ENCODE peak calls at places on chromosomes 6 and 20, in ten cellular contexts. One of them, this sample, is unnamed.

GRCh38 chr20:1299522-1299921 is 29.4 kb downstream of the SDCBP2 start:
- DNase-seq in fibroblast of gingiva: no peak
- DNase-seq in RPMI8226: peak; percentile 54
- DNase-seq in HuH-7.5: no peak
- DNase-seq in Calu3: peak; percentile 40
- DNase-seq in prostate gland: no peak
- DNase-seq in heart right ventricle: no peak
- DNase-seq in stimulated activated CD4-positive, alpha-beta T cell treated with anti-CD3 and anti-CD28 coated beads, Interleukin-4, amount 100 ng/mL, for 24 hours: peak; percentile 50
- DNase-seq in left lobe of liver: no peak
- DNase-seq in T-cell: peak; percentile 19
- DNase-seq in this sample: no peak

GRCh38 chr6:134146268-134147032 is 94.0 kb upstream of the SLC2A12 start:
- DNase-seq in HuH-7.5: no peak
- DNase-seq in T-cell: no peak
- DNase-seq in prostate gland: no peak
- DNase-seq in left lobe of liver: no peak
- DNase-seq in Calu3: no peak
- DNase-seq in RPMI8226: no peak
- DNase-seq in fibroblast of gingiva: peak; percentile 51
- DNase-seq in heart right ventricle: no peak
- DNase-seq in stimulated activated CD4-positive, alpha-beta T cell treated with anti-CD3 and anti-CD28 coated beads, Interleukin-4, amount 100 ng/mL, for 24 hours: no peak
- DNase-seq in this sample: no peak

GRCh38 chr6:38612386-38612965 is 27.3 kb downstream of the BTBD9 start:
- DNase-seq in prostate gland: no peak
- DNase-seq in RPMI8226: no peak
- DNase-seq in left lobe of liver: no peak
- DNase-seq in fibroblast of gingiva: peak; percentile 77
- DNase-seq in stimulated activated CD4-positive, alpha-beta T cell treated with anti-CD3 and anti-CD28 coated beads, Interleukin-4, amount 100 ng/mL, for 24 hours: no peak
- DNase-seq in T-cell: no peak
- DNase-seq in HuH-7.5: no peak
- DNase-seq in Calu3: no peak
- DNase-seq in heart right ventricle: no peak
- DNase-seq in this sample: no peak

GRCh38 chr6:45049188-45049843 is 278.8 kb upstream of the RUNX2 start:
- DNase-seq in heart right ventricle: no peak
- DNase-seq in T-cell: no peak
- DNase-seq in Calu3: no peak
- DNase-seq in HuH-7.5: no peak
- DNase-seq in left lobe of liver: no peak
- DNase-seq in RPMI8226: no peak
- DNase-seq in fibroblast of gingiva: no peak
- DNase-seq in prostate gland: no peak
- DNase-seq in stimulated activated CD4-positive, alpha-beta T cell treated with anti-CD3 and anti-CD28 coated beads, Interleukin-4, amount 100 ng/mL, for 24 hours: no peak
- DNase-seq in this sample: no peak

GRCh38 chr20:59977086-59977485 is 18.9 kb downstream of the CDH26 start:
- DNase-seq in Calu3: no peak
- DNase-seq in heart right ventricle: no peak
- DNase-seq in prostate gland: no peak
- DNase-seq in RPMI8226: no peak
- DNase-seq in T-cell: no peak
- DNase-seq in fibroblast of gingiva: no peak
- DNase-seq in left lobe of liver: no peak
- DNase-seq in stimulated activated CD4-positive, alpha-beta T cell treated with anti-CD3 and anti-CD28 coated beads, Interleukin-4, amount 100 ng/mL, for 24 hours: no peak
- DNase-seq in HuH-7.5: no peak
- DNase-seq in this sample: no peak

GRCh38 chr6:3001146-3001772 is 1.6 kb downstream of the NQO2 start:
- DNase-seq in prostate gland: no peak
- DNase-seq in heart right ventricle: no peak
- DNase-seq in Calu3: no peak
- DNase-seq in stimulated activated CD4-positive, alpha-beta T cell treated with anti-CD3 and anti-CD28 coated beads, Interleukin-4, amount 100 ng/mL, for 24 hours: no peak
- DNase-seq in left lobe of liver: peak; percentile 65
- DNase-seq in fibroblast of gingiva: no peak
- DNase-seq in RPMI8226: no peak
- DNase-seq in T-cell: no peak
- DNase-seq in HuH-7.5: no peak
- DNase-seq in this sample: no peak

GRCh38 chr20:36786663-36787062 is 13.1 kb upstream of the DSN1 start:
- DNase-seq in left lobe of liver: no peak
- DNase-seq in T-cell: no peak
- DNase-seq in stimulated activated CD4-positive, alpha-beta T cell treated with anti-CD3 and anti-CD28 coated beads, Interleukin-4, amount 100 ng/mL, for 24 hours: no peak
- DNase-seq in prostate gland: no peak
- DNase-seq in RPMI8226: no peak
- DNase-seq in HuH-7.5: no peak
- DNase-seq in fibroblast of gingiva: no peak
- DNase-seq in heart right ventricle: no peak
- DNase-seq in Calu3: no peak
- DNase-seq in this sample: no peak

GRCh38 chr20:45100563-45101245 is at the start of gene KCNS1:
- DNase-seq in left lobe of liver: no peak
- DNase-seq in RPMI8226: peak; percentile 16
- DNase-seq in stimulated activated CD4-positive, alpha-beta T cell treated with anti-CD3 and anti-CD28 coated beads, Interleukin-4, amount 100 ng/mL, for 24 hours: no peak
- DNase-seq in fibroblast of gingiva: no peak
- DNase-seq in T-cell: no peak
- DNase-seq in HuH-7.5: peak; percentile 90
- DNase-seq in prostate gland: no peak
- DNase-seq in heart right ventricle: no peak
- DNase-seq in Calu3: peak; percentile 93
- DNase-seq in this sample: no peak

GRCh38 chr6:105994522-105995402 is 91.4 kb upstream of the PRDM1 start:
- DNase-seq in fibroblast of gingiva: peak; percentile 79
- DNase-seq in stimulated activated CD4-positive, alpha-beta T cell treated with anti-CD3 and anti-CD28 coated beads, Interleukin-4, amount 100 ng/mL, for 24 hours: peak; percentile 54
- DNase-seq in RPMI8226: peak; percentile 58
- DNase-seq in HuH-7.5: no peak
- DNase-seq in Calu3: peak; percentile 34
- DNase-seq in prostate gland: peak; percentile 33
- DNase-seq in T-cell: peak; percentile 46
- DNase-seq in left lobe of liver: no peak
- DNase-seq in heart right ventricle: peak; percentile 56
- DNase-seq in this sample: peak; percentile 79

GRCh38 chr6:80469977-80470376 is 363.5 kb downstream of the BCKDHB start:
- DNase-seq in fibroblast of gingiva: no peak
- DNase-seq in left lobe of liver: no peak
- DNase-seq in stimulated activated CD4-positive, alpha-beta T cell treated with anti-CD3 and anti-CD28 coated beads, Interleukin-4, amount 100 ng/mL, for 24 hours: no peak
- DNase-seq in Calu3: no peak
- DNase-seq in T-cell: no peak
- DNase-seq in heart right ventricle: no peak
- DNase-seq in RPMI8226: no peak
- DNase-seq in prostate gland: no peak
- DNase-seq in HuH-7.5: no peak
- DNase-seq in this sample: no peak

GRCh38 chr20:38214871-38215788 is 45.4 kb downstream of the KIAA1755 start:
- DNase-seq in stimulated activated CD4-positive, alpha-beta T cell treated with anti-CD3 and anti-CD28 coated beads, Interleukin-4, amount 100 ng/mL, for 24 hours: no peak
- DNase-seq in Calu3: no peak
- DNase-seq in fibroblast of gingiva: no peak
- DNase-seq in HuH-7.5: no peak
- DNase-seq in prostate gland: no peak
- DNase-seq in T-cell: no peak
- DNase-seq in left lobe of liver: no peak
- DNase-seq in heart right ventricle: no peak
- DNase-seq in RPMI8226: no peak
- DNase-seq in this sample: no peak

GRCh38 chr6:22785036-22785435 is 215.7 kb downstream of the HDGFL1 start:
- DNase-seq in fibroblast of gingiva: no peak
- DNase-seq in RPMI8226: no peak
- DNase-seq in Calu3: no peak
- DNase-seq in prostate gland: no peak
- DNase-seq in T-cell: no peak
- DNase-seq in heart right ventricle: no peak
- DNase-seq in HuH-7.5: no peak
- DNase-seq in stimulated activated CD4-positive, alpha-beta T cell treated with anti-CD3 and anti-CD28 coated beads, Interleukin-4, amount 100 ng/mL, for 24 hours: no peak
- DNase-seq in left lobe of liver: no peak
- DNase-seq in this sample: no peak

GRCh38 chr20:52923123-52923543 is 49.0 kb upstream of the TSHZ2 start:
- DNase-seq in T-cell: no peak
- DNase-seq in left lobe of liver: no peak
- DNase-seq in heart right ventricle: no peak
- DNase-seq in stimulated activated CD4-positive, alpha-beta T cell treated with anti-CD3 and anti-CD28 coated beads, Interleukin-4, amount 100 ng/mL, for 24 hours: peak; percentile 13
- DNase-seq in RPMI8226: no peak
- DNase-seq in prostate gland: no peak
- DNase-seq in Calu3: peak; percentile 32
- DNase-seq in HuH-7.5: no peak
- DNase-seq in fibroblast of gingiva: peak; percentile 76
- DNase-seq in this sample: peak; percentile 86

GRCh38 chr6:27312146-27312949 is at the start of gene POM121L2:
- DNase-seq in heart right ventricle: peak; percentile 13
- DNase-seq in RPMI8226: peak; percentile 71
- DNase-seq in stimulated activated CD4-positive, alpha-beta T cell treated with anti-CD3 and anti-CD28 coated beads, Interleukin-4, amount 100 ng/mL, for 24 hours: peak; percentile 64
- DNase-seq in T-cell: peak; percentile 64
- DNase-seq in prostate gland: peak; percentile 73
- DNase-seq in HuH-7.5: peak; percentile 56
- DNase-seq in Calu3: peak; percentile 84
- DNase-seq in fibroblast of gingiva: peak; percentile 33
- DNase-seq in left lobe of liver: peak; percentile 72
- DNase-seq in this sample: no peak

GRCh38 chr20:61459266-61459665 is 207.2 kb downstream of the CDH4 start:
- DNase-seq in HuH-7.5: no peak
- DNase-seq in Calu3: no peak
- DNase-seq in heart right ventricle: no peak
- DNase-seq in prostate gland: no peak
- DNase-seq in left lobe of liver: no peak
- DNase-seq in T-cell: no peak
- DNase-seq in RPMI8226: no peak
- DNase-seq in stimulated activated CD4-positive, alpha-beta T cell treated with anti-CD3 and anti-CD28 coated beads, Interleukin-4, amount 100 ng/mL, for 24 hours: no peak
- DNase-seq in fibroblast of gingiva: no peak
- DNase-seq in this sample: no peak

GRCh38 chr6:11414564-11414963 is 123.0 kb upstream of the TMEM170B start:
- DNase-seq in T-cell: peak; percentile 36
- DNase-seq in heart right ventricle: no peak
- DNase-seq in HuH-7.5: no peak
- DNase-seq in left lobe of liver: no peak
- DNase-seq in prostate gland: peak; percentile 43
- DNase-seq in RPMI8226: peak; percentile 19
- DNase-seq in stimulated activated CD4-positive, alpha-beta T cell treated with anti-CD3 and anti-CD28 coated beads, Interleukin-4, amount 100 ng/mL, for 24 hours: peak; percentile 27
- DNase-seq in fibroblast of gingiva: no peak
- DNase-seq in Calu3: peak; percentile 64
- DNase-seq in this sample: no peak

GRCh38 chr6:79570802-79571367 is 33.7 kb upstream of the LCA5 start:
- DNase-seq in stimulated activated CD4-positive, alpha-beta T cell treated with anti-CD3 and anti-CD28 coated beads, Interleukin-4, amount 100 ng/mL, for 24 hours: no peak
- DNase-seq in fibroblast of gingiva: peak; percentile 48
- DNase-seq in heart right ventricle: no peak
- DNase-seq in HuH-7.5: no peak
- DNase-seq in Calu3: no peak
- DNase-seq in RPMI8226: peak; percentile 17
- DNase-seq in T-cell: no peak
- DNase-seq in left lobe of liver: no peak
- DNase-seq in prostate gland: peak; percentile 16
- DNase-seq in this sample: no peak

GRCh38 chr6:87682310-87682709 is 19.7 kb downstream of the AKIRIN2 start:
- DNase-seq in heart right ventricle: no peak
- DNase-seq in prostate gland: no peak
- DNase-seq in T-cell: no peak
- DNase-seq in left lobe of liver: no peak
- DNase-seq in RPMI8226: no peak
- DNase-seq in HuH-7.5: no peak
- DNase-seq in stimulated activated CD4-positive, alpha-beta T cell treated with anti-CD3 and anti-CD28 coated beads, Interleukin-4, amount 100 ng/mL, for 24 hours: no peak
- DNase-seq in fibroblast of gingiva: no peak
- DNase-seq in Calu3: no peak
- DNase-seq in this sample: no peak

GRCh38 chr6:152136449-152136825 is 329.0 kb downstream of the ESR1 start:
- DNase-seq in left lobe of liver: no peak
- DNase-seq in fibroblast of gingiva: no peak
- DNase-seq in HuH-7.5: no peak
- DNase-seq in stimulated activated CD4-positive, alpha-beta T cell treated with anti-CD3 and anti-CD28 coated beads, Interleukin-4, amount 100 ng/mL, for 24 hours: no peak
- DNase-seq in Calu3: no peak
- DNase-seq in T-cell: no peak
- DNase-seq in RPMI8226: no peak
- DNase-seq in heart right ventricle: no peak
- DNase-seq in prostate gland: no peak
- DNase-seq in this sample: no peak